ENCODE peak calls at places on chromosomes 13 and 19, in four cellular contexts. One of them, this sample, is unnamed.

GRCh38 chr19:11268783-11269267 is 6.5 kb upstream of the DOCK6 start:
- DNase-seq in A549: peak; percentile 25
- DNase-seq in HepG2: peak; percentile 60
- DNase-seq in GM23338: no peak
- DNase-seq in this sample: peak; percentile 9

GRCh38 chr13:113029487-113030258 is 60.7 kb downstream of the MCF2L start:
- DNase-seq in GM23338: peak; percentile 81
- DNase-seq in HepG2: peak; percentile 25
- DNase-seq in A549: peak; percentile 8
- DNase-seq in this sample: peak; percentile 27

GRCh38 chr19:34555447-34555846 is 73.9 kb downstream of the WTIP start:
- DNase-seq in GM23338: peak; percentile 67
- DNase-seq in A549: peak; percentile 64
- DNase-seq in HepG2: peak; percentile 28
- DNase-seq in this sample: peak; percentile 10

GRCh38 chr13:85650613-85651012 is 148.6 kb downstream of the SLITRK6 start:
- DNase-seq in A549: no peak
- DNase-seq in HepG2: no peak
- DNase-seq in GM23338: peak; percentile 70
- DNase-seq in this sample: no peak

GRCh38 chr19:11410682-11411081 is 8.4 kb downstream of the RGL3 start:
- DNase-seq in HepG2: no peak
- DNase-seq in GM23338: no peak
- DNase-seq in A549: peak; percentile 21
- DNase-seq in this sample: no peak

GRCh38 chr19:10921199-10921879 is 7.1 kb downstream of the YIPF2 start:
- DNase-seq in GM23338: no peak
- DNase-seq in A549: no peak
- DNase-seq in HepG2: no peak
- DNase-seq in this sample: no peak

GRCh38 chr13:61383101-61383500 is 32.5 kb downstream of the PCDH20 start:
- DNase-seq in A549: no peak
- DNase-seq in HepG2: no peak
- DNase-seq in GM23338: no peak
- DNase-seq in this sample: no peak

GRCh38 chr13:51292000-51292550 is 47.4 kb upstream of the SERPINE3 start:
- DNase-seq in GM23338: no peak
- DNase-seq in HepG2: no peak
- DNase-seq in A549: no peak
- DNase-seq in this sample: no peak

GRCh38 chr13:113762538-113762937 is 3.5 kb downstream of the TMEM255B start:
- DNase-seq in GM23338: no peak
- DNase-seq in A549: no peak
- DNase-seq in HepG2: no peak
- DNase-seq in this sample: no peak

GRCh38 chr19:15225797-15226196 is 6.5 kb downstream of the EPHX3 start:
- DNase-seq in GM23338: no peak
- DNase-seq in HepG2: no peak
- DNase-seq in A549: no peak
- DNase-seq in this sample: no peak

GRCh38 chr13:28586585-28587540 is 72.1 kb upstream of the POMP start:
- DNase-seq in A549: no peak
- DNase-seq in HepG2: no peak
- DNase-seq in GM23338: peak; percentile 31
- DNase-seq in this sample: no peak

GRCh38 chr13:43057653-43058317 is 34.4 kb downstream of the DNAJC15 start:
- DNase-seq in GM23338: peak; percentile 27
- DNase-seq in HepG2: peak; percentile 97
- DNase-seq in A549: no peak
- DNase-seq in this sample: no peak

GRCh38 chr13:75870397-75870801 is 234.3 kb downstream of the LMO7 start:
- DNase-seq in GM23338: peak; percentile 60
- DNase-seq in A549: peak; percentile 14
- DNase-seq in HepG2: no peak
- DNase-seq in this sample: peak; percentile 15

GRCh38 chr19:917323-918151 is at the start of gene KISS1R:
- DNase-seq in GM23338: peak; percentile 93
- DNase-seq in A549: peak; percentile 59
- DNase-seq in HepG2: peak; percentile 71
- DNase-seq in this sample: no peak

GRCh38 chr13:113216165-113217056 is 7.0 kb downstream of the CUL4A start:
- DNase-seq in A549: peak; percentile 35
- DNase-seq in HepG2: peak; percentile 45
- DNase-seq in GM23338: peak; percentile 70
- DNase-seq in this sample: no peak

GRCh38 chr13:85261757-85262346 is 537.4 kb downstream of the SLITRK6 start:
- DNase-seq in A549: no peak
- DNase-seq in GM23338: peak; percentile 11
- DNase-seq in HepG2: peak; percentile 3
- DNase-seq in this sample: no peak

GRCh38 chr13:46804391-46804815 is 7.4 kb upstream of the ESD start:
- DNase-seq in A549: peak; percentile 57
- DNase-seq in GM23338: no peak
- DNase-seq in HepG2: peak; percentile 9
- DNase-seq in this sample: no peak

GRCh38 chr13:52765991-52766390 is 26.4 kb upstream of the CNMD start:
- DNase-seq in HepG2: no peak
- DNase-seq in A549: no peak
- DNase-seq in GM23338: no peak
- DNase-seq in this sample: no peak

GRCh38 chr13:41007359-41008118 is 11.6 kb downstream of the ELF1 start:
- DNase-seq in GM23338: peak; percentile 39
- DNase-seq in A549: no peak
- DNase-seq in HepG2: peak; percentile 48
- DNase-seq in this sample: peak; percentile 76

GRCh38 chr13:33145667-33146066 is 129.4 kb downstream of the KL start:
- DNase-seq in A549: no peak
- DNase-seq in HepG2: no peak
- DNase-seq in GM23338: no peak
- DNase-seq in this sample: no peak

GRCh38 chr13:100573121-100573520 is 15.5 kb downstream of the GGACT start:
- DNase-seq in A549: peak; percentile 80
- DNase-seq in GM23338: peak; percentile 93
- DNase-seq in HepG2: peak; percentile 77
- DNase-seq in this sample: peak; percentile 34

GRCh38 chr13:40975441-40975840 is 43.7 kb downstream of the ELF1 start:
- DNase-seq in GM23338: no peak
- DNase-seq in A549: no peak
- DNase-seq in HepG2: no peak
- DNase-seq in this sample: no peak

GRCh38 chr13:114282143-114282685 is 813 bp downstream of the UPF3A start:
- DNase-seq in HepG2: peak; percentile 30
- DNase-seq in GM23338: peak; percentile 82
- DNase-seq in A549: peak; percentile 71
- DNase-seq in this sample: peak; percentile 42

GRCh38 chr13:108304170-108305068 is 34.9 kb downstream of the TNFSF13B start:
- DNase-seq in HepG2: peak; percentile 10
- DNase-seq in GM23338: no peak
- DNase-seq in A549: no peak
- DNase-seq in this sample: no peak

GRCh38 chr13:23584275-23584674 is 14.1 kb downstream of the TNFRSF19 start:
- DNase-seq in A549: no peak
- DNase-seq in HepG2: no peak
- DNase-seq in GM23338: no peak
- DNase-seq in this sample: no peak

GRCh38 chr13:23578411-23579071 is 8.3 kb downstream of the TNFRSF19 start:
- DNase-seq in HepG2: peak; percentile 63
- DNase-seq in GM23338: peak; percentile 74
- DNase-seq in A549: peak; percentile 59
- DNase-seq in this sample: peak; percentile 34

GRCh38 chr13:23583491-23583890 is 13.3 kb downstream of the TNFRSF19 start:
- DNase-seq in A549: no peak
- DNase-seq in GM23338: no peak
- DNase-seq in HepG2: no peak
- DNase-seq in this sample: no peak

GRCh38 chr13:23579072-23579885 is 9.1 kb downstream of the TNFRSF19 start:
- DNase-seq in A549: peak; percentile 65
- DNase-seq in HepG2: peak; percentile 79
- DNase-seq in GM23338: peak; percentile 92
- DNase-seq in this sample: peak; percentile 54

DNA sequence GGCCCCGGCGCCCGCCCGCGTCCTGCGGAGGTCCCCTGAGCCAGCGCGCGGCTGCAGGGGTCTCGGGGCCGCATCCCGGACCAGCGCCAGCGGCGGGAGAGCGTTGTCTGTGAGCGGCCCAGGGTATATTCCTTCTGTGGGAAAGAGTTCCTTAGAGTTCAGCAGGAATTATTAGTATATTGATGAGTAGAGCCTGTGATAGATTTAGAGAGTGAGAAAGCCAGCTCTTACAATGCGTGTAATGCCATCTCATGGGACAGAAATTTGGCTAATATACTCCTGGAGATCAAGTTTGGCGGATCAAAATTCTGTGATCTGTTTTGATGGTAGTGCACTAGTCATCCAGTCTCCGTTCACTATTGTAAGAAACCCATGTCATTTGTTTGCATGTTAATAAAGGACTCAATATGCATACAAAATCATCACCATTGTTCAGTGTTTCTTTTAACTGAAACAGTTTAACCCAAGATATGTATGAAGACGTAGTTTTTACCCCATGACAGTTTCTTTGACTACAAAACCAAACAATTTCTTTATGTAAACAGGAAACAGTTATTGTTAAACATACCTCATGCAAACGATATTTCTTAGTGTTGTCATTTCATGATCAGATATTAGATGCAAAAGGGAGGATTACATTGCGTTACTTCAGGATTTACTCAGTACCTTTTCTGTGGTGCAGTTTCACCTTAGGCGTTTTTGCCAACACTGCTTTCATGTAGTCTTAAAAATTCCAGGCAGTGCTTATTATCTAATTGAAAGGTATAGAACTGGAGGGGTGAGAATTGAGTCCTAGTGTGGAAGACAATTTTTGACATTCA is 9.9 kb downstream of the TNFRSF19 start:
- DNase-seq in GM23338: peak; percentile 46
- DNase-seq in A549: no peak
- DNase-seq in HepG2: no peak
- DNase-seq in this sample: no peak
- H3K4me3 ChIP-seq in GM23338: peak overlapping the region; percentile 77
- H3K4me3 ChIP-seq in A549: peak overlapping the region; percentile 67
- H3K4me3 ChIP-seq in HepG2: peak overlapping the region; percentile 90
- H3K4me3 ChIP-seq in this sample: peak overlapping the region; percentile 93

DNA sequence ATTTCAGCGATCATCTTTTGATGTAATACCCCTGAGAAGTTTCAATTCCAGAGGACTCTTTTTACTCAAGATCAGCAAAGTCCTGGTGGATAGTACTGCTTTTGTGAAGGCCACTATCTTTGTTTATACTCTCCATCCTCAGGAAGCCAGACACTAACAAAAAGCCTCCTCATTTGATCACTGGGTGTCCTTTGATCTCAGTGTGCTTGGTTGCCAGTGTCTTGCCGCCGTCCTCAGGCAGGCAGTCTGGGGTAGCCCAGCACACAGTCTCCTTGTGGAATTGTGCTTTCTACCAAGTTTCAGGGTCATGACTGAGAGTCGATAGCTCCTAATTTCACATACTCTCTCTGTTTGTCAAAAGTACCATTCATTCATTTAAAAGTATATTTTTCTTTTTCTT is 762.2 kb downstream of the EFNB2 start:
- DNase-seq in A549: no peak
- DNase-seq in GM23338: no peak
- DNase-seq in HepG2: no peak
- DNase-seq in this sample: no peak
- H3K27ac ChIP-seq in A549: no peak overlapping the region
- H3K27ac ChIP-seq in GM23338: no peak overlapping the region
- H3K27ac ChIP-seq in HepG2: no peak overlapping the region
- H3K27ac ChIP-seq in this sample: no peak overlapping the region

DNA sequence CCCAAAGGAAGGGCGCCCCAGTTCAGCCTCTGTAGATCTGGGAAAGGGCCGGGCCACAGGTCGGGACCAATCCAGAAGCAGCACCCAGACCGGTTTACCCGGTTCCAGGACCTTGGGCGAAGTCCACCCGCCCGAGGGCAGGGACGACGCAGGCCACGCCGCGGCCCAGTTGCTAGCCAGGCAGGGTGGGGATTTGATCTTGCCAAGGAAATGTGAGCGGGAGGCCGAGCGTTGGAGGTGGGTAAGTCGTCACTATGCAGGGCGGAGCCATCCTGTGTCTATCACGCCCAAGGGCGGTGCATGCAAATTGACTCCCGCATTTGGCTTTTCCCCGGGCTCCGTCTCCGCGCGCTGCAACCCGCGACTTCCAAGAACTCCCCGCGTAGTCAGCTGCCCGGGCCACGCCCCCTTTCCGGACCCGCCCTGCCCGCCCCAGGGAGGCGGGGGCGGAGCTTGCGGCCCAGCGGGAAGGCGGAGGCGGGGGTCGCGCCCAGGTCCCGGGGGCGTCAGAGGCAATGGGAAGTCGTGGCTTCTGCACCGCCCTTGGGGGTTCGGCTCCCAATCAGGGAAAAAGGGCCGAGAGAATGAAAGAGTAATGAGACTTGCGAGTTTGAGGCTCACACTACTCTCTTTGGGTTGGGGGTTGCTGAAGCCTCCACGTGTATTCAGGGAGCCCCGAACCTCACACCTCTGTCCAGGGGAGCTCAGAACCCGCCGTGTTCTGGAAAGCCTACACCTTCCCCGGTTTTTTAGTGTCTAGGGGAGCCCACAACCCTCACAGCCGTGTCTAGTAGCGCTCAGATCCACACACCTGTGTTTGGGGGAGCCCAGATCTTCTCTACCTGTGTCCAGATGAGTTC is 12.8 kb downstream of the IER2 start:
- DNase-seq in A549: peak; percentile 99
- DNase-seq in HepG2: peak; percentile 98
- DNase-seq in GM23338: peak; percentile 98
- DNase-seq in this sample: peak; percentile 96
- TF ChIP-seq REST in A549: no peak
- TF ChIP-seq REST in HepG2: no peak
- TF ChIP-seq REST in GM23338: no peak
- TF ChIP-seq REST in this sample: no peak

GRCh38 chr13:24745861-24746617 is 17.9 kb upstream of the RNF17 start:
- DNase-seq in HepG2: no peak
- DNase-seq in A549: no peak
- DNase-seq in GM23338: peak; percentile 43
- DNase-seq in this sample: no peak
- H3K4me3 ChIP-seq in HepG2: no peak overlapping the region
- H3K4me3 ChIP-seq in A549: no peak overlapping the region
- H3K4me3 ChIP-seq in GM23338: peak overlapping the region; percentile 60
- H3K4me3 ChIP-seq in this sample: no peak overlapping the region

DNA sequence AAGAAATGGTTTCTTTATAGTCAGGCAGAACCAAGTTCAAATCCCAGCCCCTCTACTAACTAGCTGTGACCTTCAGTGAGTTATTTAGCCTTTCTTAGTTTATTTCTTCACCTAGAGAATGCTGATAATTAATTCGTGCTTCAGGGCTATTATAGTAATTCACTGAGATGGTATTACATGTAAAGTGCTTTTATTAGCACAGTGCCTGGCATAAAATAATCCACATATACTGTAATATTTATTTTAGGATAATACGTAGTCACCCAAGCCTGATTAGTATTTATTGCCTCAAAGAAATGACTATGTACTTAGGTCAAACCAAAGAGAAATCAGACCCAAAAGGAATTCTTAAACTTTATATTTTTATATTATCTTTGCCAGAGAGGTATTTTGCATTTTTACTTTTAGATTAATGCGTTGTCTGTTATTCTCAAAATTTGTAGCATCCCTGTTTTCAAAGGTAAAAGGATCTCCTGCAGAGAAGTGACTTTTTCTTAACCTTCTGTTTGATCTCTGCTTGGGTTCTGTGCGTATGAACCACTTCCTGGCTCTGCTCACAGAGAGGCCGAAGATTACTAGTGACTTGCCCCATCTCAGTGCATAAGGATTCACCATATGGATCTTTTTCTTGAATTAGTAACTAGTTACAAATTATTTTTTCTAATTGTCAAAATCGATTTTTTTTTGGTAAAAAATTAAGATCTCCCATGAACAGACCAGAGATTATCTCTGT is 19.7 kb downstream of the UBAC2 start:
- DNase-seq in HepG2: no peak
- DNase-seq in A549: no peak
- DNase-seq in GM23338: no peak
- DNase-seq in this sample: no peak
- H3K27ac ChIP-seq in HepG2: no peak overlapping the region
- H3K27ac ChIP-seq in A549: no peak overlapping the region
- H3K27ac ChIP-seq in GM23338: no peak overlapping the region
- H3K27ac ChIP-seq in this sample: no peak overlapping the region

This sample was measured in HL-60.